ENCODE peak calls at places on chromosomes 4 and X, in eight cellular contexts. One of them, this sample, is unnamed.

GRCh38 chr4:14856076-14856926 is 146.0 kb upstream of the CPEB2 start:
- DNase-seq in cardiac muscle cell: peak; percentile 96
- DNase-seq in mucosa of descending colon: no peak
- DNase-seq in astrocyte: peak; percentile 100
- DNase-seq in right cardiac atrium: no peak
- DNase-seq in pancreas: no peak
- DNase-seq in tibial nerve: peak; percentile 17
- DNase-seq in AG09309: peak; percentile 83
- DNase-seq in this sample: peak; percentile 100

GRCh38 chr4:165662341-165662740 is 210.7 kb upstream of the TLL1 start:
- DNase-seq in mucosa of descending colon: no peak
- DNase-seq in right cardiac atrium: no peak
- DNase-seq in pancreas: no peak
- DNase-seq in tibial nerve: no peak
- DNase-seq in cardiac muscle cell: peak; percentile 55
- DNase-seq in astrocyte: peak; percentile 39
- DNase-seq in AG09309: no peak
- DNase-seq in this sample: peak; percentile 54

GRCh38 chrX:103878466-103879151 is 46.6 kb upstream of the RAB9B start:
- DNase-seq in right cardiac atrium: no peak
- DNase-seq in mucosa of descending colon: no peak
- DNase-seq in cardiac muscle cell: peak; percentile 81
- DNase-seq in pancreas: no peak
- DNase-seq in tibial nerve: no peak
- DNase-seq in AG09309: peak; percentile 4
- DNase-seq in astrocyte: peak; percentile 75
- DNase-seq in this sample: peak; percentile 65

GRCh38 chr4:79598801-79599200 is 190.8 kb upstream of the GK2 start:
- DNase-seq in tibial nerve: no peak
- DNase-seq in mucosa of descending colon: no peak
- DNase-seq in AG09309: no peak
- DNase-seq in astrocyte: no peak
- DNase-seq in pancreas: no peak
- DNase-seq in right cardiac atrium: peak; percentile 52
- DNase-seq in cardiac muscle cell: no peak
- DNase-seq in this sample: no peak

GRCh38 chrX:39211501-39211900 is 410.2 kb downstream of the MID1IP1 start:
- DNase-seq in pancreas: no peak
- DNase-seq in right cardiac atrium: no peak
- DNase-seq in mucosa of descending colon: no peak
- DNase-seq in AG09309: no peak
- DNase-seq in cardiac muscle cell: no peak
- DNase-seq in astrocyte: no peak
- DNase-seq in tibial nerve: no peak
- DNase-seq in this sample: no peak

GRCh38 chrX:32966956-32967355 is 244.4 kb downstream of the DMD start:
- DNase-seq in tibial nerve: no peak
- DNase-seq in astrocyte: no peak
- DNase-seq in mucosa of descending colon: no peak
- DNase-seq in right cardiac atrium: no peak
- DNase-seq in cardiac muscle cell: no peak
- DNase-seq in pancreas: no peak
- DNase-seq in AG09309: no peak
- DNase-seq in this sample: no peak

GRCh38 chrX:38985375-38985774 is 184.1 kb downstream of the MID1IP1 start:
- DNase-seq in pancreas: no peak
- DNase-seq in tibial nerve: no peak
- DNase-seq in astrocyte: no peak
- DNase-seq in cardiac muscle cell: peak; percentile 41
- DNase-seq in right cardiac atrium: no peak
- DNase-seq in mucosa of descending colon: no peak
- DNase-seq in AG09309: no peak
- DNase-seq in this sample: peak; percentile 36

GRCh38 chr4:2354760-2355159 is 63.7 kb downstream of the ZFYVE28 start:
- DNase-seq in tibial nerve: no peak
- DNase-seq in pancreas: no peak
- DNase-seq in AG09309: no peak
- DNase-seq in right cardiac atrium: peak; percentile 33
- DNase-seq in mucosa of descending colon: peak; percentile 31
- DNase-seq in cardiac muscle cell: no peak
- DNase-seq in astrocyte: no peak
- DNase-seq in this sample: no peak

GRCh38 chr4:140849526-140849925 is 93.3 kb upstream of the TBC1D9 start:
- DNase-seq in mucosa of descending colon: no peak
- DNase-seq in right cardiac atrium: no peak
- DNase-seq in AG09309: no peak
- DNase-seq in pancreas: no peak
- DNase-seq in tibial nerve: no peak
- DNase-seq in astrocyte: no peak
- DNase-seq in cardiac muscle cell: no peak
- DNase-seq in this sample: no peak

GRCh38 chr4:165326831-165327210 is 648 bp upstream of the MSMO1 start:
- DNase-seq in tibial nerve: no peak
- DNase-seq in cardiac muscle cell: peak; percentile 38
- DNase-seq in AG09309: no peak
- DNase-seq in right cardiac atrium: peak; percentile 65
- DNase-seq in astrocyte: no peak
- DNase-seq in pancreas: no peak
- DNase-seq in mucosa of descending colon: peak; percentile 57
- DNase-seq in this sample: peak; percentile 75

GRCh38 chr4:100547541-100548208 is 29.9 kb upstream of the EMCN start:
- DNase-seq in astrocyte: no peak
- DNase-seq in mucosa of descending colon: no peak
- DNase-seq in right cardiac atrium: no peak
- DNase-seq in cardiac muscle cell: no peak
- DNase-seq in pancreas: no peak
- DNase-seq in tibial nerve: no peak
- DNase-seq in AG09309: no peak
- DNase-seq in this sample: no peak

GRCh38 chr4:122833999-122834398 is 7.4 kb downstream of the FGF2 start:
- DNase-seq in right cardiac atrium: no peak
- DNase-seq in pancreas: no peak
- DNase-seq in tibial nerve: no peak
- DNase-seq in cardiac muscle cell: no peak
- DNase-seq in mucosa of descending colon: no peak
- DNase-seq in astrocyte: no peak
- DNase-seq in AG09309: no peak
- DNase-seq in this sample: no peak

GRCh38 chr4:122842392-122842791 is 15.8 kb downstream of the FGF2 start:
- DNase-seq in pancreas: no peak
- DNase-seq in AG09309: no peak
- DNase-seq in mucosa of descending colon: no peak
- DNase-seq in astrocyte: no peak
- DNase-seq in tibial nerve: no peak
- DNase-seq in cardiac muscle cell: no peak
- DNase-seq in right cardiac atrium: no peak
- DNase-seq in this sample: no peak

GRCh38 chr4:122842984-122843531 is 16.4 kb downstream of the FGF2 start:
- DNase-seq in pancreas: no peak
- DNase-seq in cardiac muscle cell: no peak
- DNase-seq in right cardiac atrium: peak; percentile 50
- DNase-seq in mucosa of descending colon: no peak
- DNase-seq in astrocyte: no peak
- DNase-seq in tibial nerve: no peak
- DNase-seq in AG09309: no peak
- DNase-seq in this sample: no peak

GRCh38 chr4:122836941-122837340 is 10.3 kb downstream of the FGF2 start:
- DNase-seq in right cardiac atrium: no peak
- DNase-seq in cardiac muscle cell: no peak
- DNase-seq in pancreas: no peak
- DNase-seq in tibial nerve: no peak
- DNase-seq in AG09309: no peak
- DNase-seq in mucosa of descending colon: no peak
- DNase-seq in astrocyte: peak; percentile 61
- DNase-seq in this sample: peak; percentile 73

DNA sequence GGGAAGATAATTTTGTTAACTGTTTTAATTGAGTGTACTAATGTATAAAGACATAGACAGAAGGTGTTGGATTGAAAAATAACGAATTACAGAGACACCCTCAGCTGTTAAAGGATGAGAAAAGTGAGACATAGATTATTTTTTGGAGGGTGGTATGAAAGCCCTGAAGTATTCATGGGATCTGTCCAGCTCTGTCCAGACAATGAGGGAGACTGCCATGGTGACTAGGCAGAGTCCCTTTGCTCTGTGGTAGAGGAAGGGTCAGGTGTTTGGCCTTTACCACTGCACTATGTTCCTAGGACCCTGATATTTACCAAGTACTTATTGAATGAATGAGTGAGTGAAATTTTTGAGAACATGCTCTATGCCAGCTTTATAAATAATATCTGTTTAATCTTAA is 11.4 kb downstream of the FGF2 start:
- DNase-seq in pancreas: no peak
- DNase-seq in tibial nerve: no peak
- DNase-seq in astrocyte: no peak
- DNase-seq in right cardiac atrium: no peak
- DNase-seq in AG09309: no peak
- DNase-seq in mucosa of descending colon: no peak
- DNase-seq in cardiac muscle cell: no peak
- DNase-seq in this sample: no peak
- H3K4me3 ChIP-seq in pancreas: no peak overlapping the region
- H3K4me3 ChIP-seq in tibial nerve: no peak overlapping the region
- H3K4me3 ChIP-seq in astrocyte: no peak overlapping the region
- H3K4me3 ChIP-seq in right cardiac atrium: no peak overlapping the region
- H3K4me3 ChIP-seq in AG09309: no peak overlapping the region
- H3K4me3 ChIP-seq in mucosa of descending colon: no peak overlapping the region
- H3K4me3 ChIP-seq in cardiac muscle cell: no peak overlapping the region
- H3K4me3 ChIP-seq in this sample: no peak overlapping the region

DNA sequence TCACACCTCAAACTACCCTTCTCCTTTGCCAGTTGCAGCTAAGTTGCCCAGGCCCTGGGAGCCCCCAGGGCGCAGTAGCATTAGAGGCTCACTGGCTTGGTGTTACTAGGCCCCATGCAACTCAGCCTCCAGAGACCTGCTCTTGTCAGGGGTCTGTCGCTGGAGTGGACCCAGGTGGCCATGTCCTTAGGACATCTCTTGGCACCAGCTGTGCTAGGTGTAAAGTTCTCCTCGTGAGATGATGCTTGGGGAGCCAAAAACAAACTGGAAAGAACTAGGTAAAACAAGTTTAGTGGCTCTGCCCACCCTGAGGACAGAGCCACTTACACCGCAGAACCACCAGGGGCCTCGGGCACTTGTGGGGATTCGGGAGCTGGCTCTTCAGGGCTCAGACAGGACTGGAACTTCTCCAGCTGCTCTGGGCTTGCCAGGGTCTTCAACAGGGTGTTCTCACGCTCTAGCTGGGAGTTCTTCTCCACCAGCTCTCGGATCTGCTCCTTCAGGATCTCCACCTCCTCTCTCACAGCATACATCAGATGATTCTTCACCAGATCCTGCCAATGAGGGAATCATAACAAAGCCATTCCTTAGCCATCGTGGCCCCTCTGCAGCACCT is 61.3 kb downstream of the TSC22D3 start:
- DNase-seq in astrocyte: no peak
- DNase-seq in AG09309: no peak
- DNase-seq in mucosa of descending colon: no peak
- DNase-seq in pancreas: no peak
- DNase-seq in tibial nerve: no peak
- DNase-seq in right cardiac atrium: peak; percentile 70
- DNase-seq in cardiac muscle cell: peak; percentile 58
- DNase-seq in this sample: peak; percentile 35
- H3K4me3 ChIP-seq in astrocyte: no peak overlapping the region
- H3K4me3 ChIP-seq in AG09309: no peak overlapping the region
- H3K4me3 ChIP-seq in mucosa of descending colon: no peak overlapping the region
- H3K4me3 ChIP-seq in pancreas: peak overlapping the region; percentile 3
- H3K4me3 ChIP-seq in tibial nerve: peak overlapping the region; percentile 87
- H3K4me3 ChIP-seq in right cardiac atrium: peak overlapping the region; percentile 94
- H3K4me3 ChIP-seq in cardiac muscle cell: no peak overlapping the region
- H3K4me3 ChIP-seq in this sample: peak overlapping the region; percentile 75

DNA sequence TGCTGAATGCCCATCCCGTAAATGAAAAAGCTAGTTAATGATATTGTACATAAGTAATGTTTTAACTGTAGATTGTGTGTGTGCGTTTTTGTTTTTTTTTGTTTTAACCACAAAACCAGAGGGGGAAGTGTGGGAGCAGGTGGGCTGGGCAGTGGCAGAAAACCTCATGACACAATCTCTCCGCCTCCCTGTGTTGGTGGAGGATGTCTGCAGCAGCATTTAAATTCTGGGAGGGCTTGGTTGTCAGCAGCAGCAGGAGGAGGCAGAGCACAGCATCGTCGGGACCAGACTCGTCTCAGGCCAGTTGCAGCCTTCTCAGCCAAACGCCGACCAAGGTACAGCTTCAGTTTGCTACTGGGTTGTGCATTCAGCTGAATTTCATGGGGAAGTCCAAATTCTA is at the start of gene SPP1:
- DNase-seq in pancreas: no peak
- DNase-seq in tibial nerve: no peak
- DNase-seq in astrocyte: peak; percentile 51
- DNase-seq in right cardiac atrium: no peak
- DNase-seq in AG09309: no peak
- DNase-seq in mucosa of descending colon: no peak
- DNase-seq in cardiac muscle cell: peak; percentile 9
- DNase-seq in this sample: peak; percentile 12
- H3K4me3 ChIP-seq in pancreas: peak within 1 kb of the TSS; percentile 34
- H3K4me3 ChIP-seq in tibial nerve: no peak within 1 kb of the TSS
- H3K4me3 ChIP-seq in astrocyte: peak within 1 kb of the TSS; percentile 17
- H3K4me3 ChIP-seq in right cardiac atrium: no peak within 1 kb of the TSS
- H3K4me3 ChIP-seq in AG09309: no peak within 1 kb of the TSS
- H3K4me3 ChIP-seq in mucosa of descending colon: no peak within 1 kb of the TSS
- H3K4me3 ChIP-seq in cardiac muscle cell: no peak within 1 kb of the TSS
- H3K4me3 ChIP-seq in this sample: no peak within 1 kb of the TSS

GRCh38 chrX:136203438-136203837 is 47.8 kb downstream of the MAP7D3 start:
- DNase-seq in mucosa of descending colon: no peak
- DNase-seq in right cardiac atrium: no peak
- DNase-seq in cardiac muscle cell: no peak
- DNase-seq in pancreas: no peak
- DNase-seq in AG09309: no peak
- DNase-seq in astrocyte: no peak
- DNase-seq in tibial nerve: no peak
- DNase-seq in this sample: no peak

GRCh38 chrX:136202889-136203288 is 48.3 kb downstream of the MAP7D3 start:
- DNase-seq in mucosa of descending colon: no peak
- DNase-seq in cardiac muscle cell: peak; percentile 63
- DNase-seq in right cardiac atrium: no peak
- DNase-seq in tibial nerve: no peak
- DNase-seq in AG09309: peak; percentile 66
- DNase-seq in astrocyte: peak; percentile 70
- DNase-seq in pancreas: no peak
- DNase-seq in this sample: peak; percentile 72

GRCh38 chrX:136205882-136206281 is 45.3 kb downstream of the MAP7D3 start:
- DNase-seq in AG09309: no peak
- DNase-seq in mucosa of descending colon: no peak
- DNase-seq in cardiac muscle cell: no peak
- DNase-seq in astrocyte: no peak
- DNase-seq in right cardiac atrium: no peak
- DNase-seq in tibial nerve: no peak
- DNase-seq in pancreas: no peak
- DNase-seq in this sample: no peak

GRCh38 chrX:136206916-136207315 is 44.3 kb downstream of the MAP7D3 start:
- DNase-seq in right cardiac atrium: no peak
- DNase-seq in tibial nerve: no peak
- DNase-seq in AG09309: no peak
- DNase-seq in astrocyte: no peak
- DNase-seq in cardiac muscle cell: no peak
- DNase-seq in pancreas: no peak
- DNase-seq in mucosa of descending colon: no peak
- DNase-seq in this sample: no peak

DNA sequence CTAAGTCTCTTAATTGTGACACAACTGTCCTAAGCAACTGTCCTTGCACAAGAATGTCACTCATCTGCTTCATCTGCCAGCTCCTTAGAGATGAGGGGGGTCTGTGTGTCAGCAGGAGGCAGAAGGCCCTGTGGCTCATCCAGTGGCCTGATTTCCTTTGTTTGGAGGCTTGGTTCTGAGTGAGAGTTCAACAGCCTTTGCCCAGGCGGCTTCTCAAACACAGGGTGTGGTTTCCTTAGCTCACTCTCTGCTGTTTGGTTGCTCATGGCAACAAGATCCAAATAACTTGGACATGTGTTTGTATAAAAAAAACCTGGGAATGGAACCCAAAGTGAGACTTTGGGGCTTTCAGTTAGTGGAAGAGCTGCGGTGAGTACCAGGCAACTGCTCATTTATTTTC is 46.6 kb downstream of the MAP7D3 start:
- DNase-seq in mucosa of descending colon: no peak
- DNase-seq in AG09309: no peak
- DNase-seq in cardiac muscle cell: peak; percentile 64
- DNase-seq in pancreas: no peak
- DNase-seq in astrocyte: peak; percentile 61
- DNase-seq in right cardiac atrium: peak; percentile 61
- DNase-seq in tibial nerve: no peak
- DNase-seq in this sample: peak; percentile 86
- H3K4me3 ChIP-seq in mucosa of descending colon: no peak overlapping the region
- H3K4me3 ChIP-seq in AG09309: no peak overlapping the region
- H3K4me3 ChIP-seq in cardiac muscle cell: no peak overlapping the region
- H3K4me3 ChIP-seq in pancreas: no peak overlapping the region
- H3K4me3 ChIP-seq in astrocyte: no peak overlapping the region
- H3K4me3 ChIP-seq in right cardiac atrium: peak overlapping the region; percentile 40
- H3K4me3 ChIP-seq in tibial nerve: no peak overlapping the region
- H3K4me3 ChIP-seq in this sample: no peak overlapping the region